ENCODE peak calls at places on chromosomes 11 and 22, in eight cellular contexts. One of them, this sample, is unnamed. For H3K4me1, the result is how much of the 10 kb centered on the place peaks cover.

GRCh38 chr11:116582621-116583020 is 190.2 kb downstream of the BUD13 start:
- DNase-seq in CD8-positive, alpha-beta memory T cell: no peak
- DNase-seq in sigmoid colon: no peak
- DNase-seq in thoracic aorta: no peak
- DNase-seq in breast epithelium: no peak
- DNase-seq in K562: no peak
- DNase-seq in CD8-positive, alpha-beta T cell: no peak
- DNase-seq in colonic mucosa: no peak
- DNase-seq in this sample: no peak

GRCh38 chr22:42365337-42365865 is 66.8 kb downstream of the NFAM1 start:
- DNase-seq in CD8-positive, alpha-beta memory T cell: no peak
- DNase-seq in sigmoid colon: peak
- DNase-seq in thoracic aorta: no peak
- DNase-seq in breast epithelium: no peak
- DNase-seq in K562: no peak
- DNase-seq in CD8-positive, alpha-beta T cell: no peak
- DNase-seq in colonic mucosa: no peak
- DNase-seq in this sample: no peak

GRCh38 chr11:119664063-119664572 is 64.9 kb downstream of the NECTIN1 start:
- DNase-seq in CD8-positive, alpha-beta memory T cell: no peak
- DNase-seq in sigmoid colon: no peak
- DNase-seq in thoracic aorta: no peak
- DNase-seq in breast epithelium: no peak
- DNase-seq in K562: no peak
- DNase-seq in CD8-positive, alpha-beta T cell: no peak
- DNase-seq in colonic mucosa: peak
- DNase-seq in this sample: no peak

GRCh38 chr11:67271548-67272284 is 5.4 kb downstream of the GRK2 start:
- DNase-seq in CD8-positive, alpha-beta memory T cell: peak
- DNase-seq in sigmoid colon: peak
- DNase-seq in thoracic aorta: no peak
- DNase-seq in breast epithelium: no peak
- DNase-seq in K562: no peak
- DNase-seq in CD8-positive, alpha-beta T cell: peak
- DNase-seq in colonic mucosa: no peak
- DNase-seq in this sample: peak

GRCh38 chr11:9662273-9662672 is 1.6 kb upstream of the SWAP70 start:
- DNase-seq in CD8-positive, alpha-beta memory T cell: no peak
- DNase-seq in sigmoid colon: no peak
- DNase-seq in thoracic aorta: no peak
- DNase-seq in breast epithelium: no peak
- DNase-seq in K562: no peak
- DNase-seq in CD8-positive, alpha-beta T cell: no peak
- DNase-seq in colonic mucosa: no peak
- DNase-seq in this sample: no peak

GRCh38 chr11:78000193-78000592 is 5.7 kb upstream of the INTS4 start:
- DNase-seq in CD8-positive, alpha-beta memory T cell: no peak
- DNase-seq in sigmoid colon: no peak
- DNase-seq in thoracic aorta: no peak
- DNase-seq in breast epithelium: peak
- DNase-seq in K562: peak
- DNase-seq in CD8-positive, alpha-beta T cell: peak
- DNase-seq in colonic mucosa: peak
- DNase-seq in this sample: peak

GRCh38 chr11:44680982-44681597 is 45.7 kb upstream of the TSPAN18 start:
- DNase-seq in CD8-positive, alpha-beta memory T cell: peak
- DNase-seq in sigmoid colon: no peak
- DNase-seq in thoracic aorta: no peak
- DNase-seq in breast epithelium: no peak
- DNase-seq in K562: no peak
- DNase-seq in CD8-positive, alpha-beta T cell: peak
- DNase-seq in colonic mucosa: no peak
- DNase-seq in this sample: no peak

GRCh38 chr22:42697542-42698013 is 23.1 kb downstream of the A4GALT start:
- DNase-seq in CD8-positive, alpha-beta memory T cell: no peak
- DNase-seq in sigmoid colon: peak
- DNase-seq in thoracic aorta: peak
- DNase-seq in breast epithelium: peak
- DNase-seq in K562: no peak
- DNase-seq in CD8-positive, alpha-beta T cell: no peak
- DNase-seq in colonic mucosa: peak
- DNase-seq in this sample: no peak

GRCh38 chr11:121416909-121417567 is 35.1 kb upstream of the SORL1 start:
- DNase-seq in CD8-positive, alpha-beta memory T cell: peak
- DNase-seq in sigmoid colon: peak
- DNase-seq in thoracic aorta: peak
- DNase-seq in breast epithelium: peak
- DNase-seq in K562: no peak
- DNase-seq in CD8-positive, alpha-beta T cell: peak
- DNase-seq in colonic mucosa: peak
- DNase-seq in this sample: no peak

GRCh38 chr11:97691061-97691460 is 1301.2 kb downstream of the JRKL start:
- DNase-seq in CD8-positive, alpha-beta memory T cell: no peak
- DNase-seq in sigmoid colon: no peak
- DNase-seq in thoracic aorta: no peak
- DNase-seq in breast epithelium: no peak
- DNase-seq in K562: no peak
- DNase-seq in CD8-positive, alpha-beta T cell: no peak
- DNase-seq in colonic mucosa: no peak
- DNase-seq in this sample: no peak

GRCh38 chr11:24683578-24683977 is 186.7 kb downstream of the LUZP2 start:
- DNase-seq in CD8-positive, alpha-beta memory T cell: no peak
- DNase-seq in sigmoid colon: no peak
- DNase-seq in thoracic aorta: no peak
- DNase-seq in breast epithelium: no peak
- DNase-seq in K562: no peak
- DNase-seq in CD8-positive, alpha-beta T cell: no peak
- DNase-seq in colonic mucosa: no peak
- DNase-seq in this sample: no peak

GRCh38 chr11:89625171-89625570 is 84.9 kb upstream of the TRIM77 start:
- DNase-seq in CD8-positive, alpha-beta memory T cell: no peak
- DNase-seq in sigmoid colon: no peak
- DNase-seq in thoracic aorta: no peak
- DNase-seq in breast epithelium: no peak
- DNase-seq in K562: no peak
- DNase-seq in CD8-positive, alpha-beta T cell: no peak
- DNase-seq in colonic mucosa: no peak
- DNase-seq in this sample: no peak

GRCh38 chr11:104609297-104609696 is 289.0 kb downstream of the CASP12 start:
- DNase-seq in CD8-positive, alpha-beta memory T cell: peak
- DNase-seq in sigmoid colon: no peak
- DNase-seq in thoracic aorta: no peak
- DNase-seq in breast epithelium: no peak
- DNase-seq in K562: no peak
- DNase-seq in CD8-positive, alpha-beta T cell: peak
- DNase-seq in colonic mucosa: peak
- DNase-seq in this sample: peak

GRCh38 chr11:106077609-106078517 is at the start of gene AASDHPPT:
- DNase-seq in CD8-positive, alpha-beta memory T cell: no peak
- DNase-seq in sigmoid colon: no peak
- DNase-seq in thoracic aorta: no peak
- DNase-seq in breast epithelium: no peak
- DNase-seq in K562: peak
- DNase-seq in CD8-positive, alpha-beta T cell: no peak
- DNase-seq in colonic mucosa: peak
- DNase-seq in this sample: no peak

GRCh38 chr11:91966368-91966767 is 258.2 kb upstream of the FAT3 start:
- DNase-seq in CD8-positive, alpha-beta memory T cell: no peak
- DNase-seq in sigmoid colon: no peak
- DNase-seq in thoracic aorta: no peak
- DNase-seq in breast epithelium: no peak
- DNase-seq in K562: no peak
- DNase-seq in CD8-positive, alpha-beta T cell: no peak
- DNase-seq in colonic mucosa: no peak
- DNase-seq in this sample: no peak

GRCh38 chr11:77171254-77171653 is 43.2 kb downstream of the MYO7A start:
- DNase-seq in CD8-positive, alpha-beta memory T cell: no peak
- DNase-seq in sigmoid colon: no peak
- DNase-seq in thoracic aorta: no peak
- DNase-seq in breast epithelium: no peak
- DNase-seq in K562: no peak
- DNase-seq in CD8-positive, alpha-beta T cell: no peak
- DNase-seq in colonic mucosa: no peak
- DNase-seq in this sample: no peak

GRCh38 chr11:96207459-96208449 is 135.2 kb downstream of the MAML2 start:
- DNase-seq in CD8-positive, alpha-beta memory T cell: no peak
- DNase-seq in sigmoid colon: no peak
- DNase-seq in thoracic aorta: no peak
- DNase-seq in breast epithelium: no peak
- DNase-seq in K562: no peak
- DNase-seq in CD8-positive, alpha-beta T cell: peak
- DNase-seq in colonic mucosa: peak
- DNase-seq in this sample: no peak

GRCh38 chr11:96215094-96215782 is 127.8 kb downstream of the MAML2 start:
- DNase-seq in CD8-positive, alpha-beta memory T cell: no peak
- DNase-seq in sigmoid colon: no peak
- DNase-seq in thoracic aorta: no peak
- DNase-seq in breast epithelium: no peak
- DNase-seq in K562: no peak
- DNase-seq in CD8-positive, alpha-beta T cell: peak
- DNase-seq in colonic mucosa: peak
- DNase-seq in this sample: peak

GRCh38 chr11:96214745-96215093 is 128.3 kb downstream of the MAML2 start:
- DNase-seq in CD8-positive, alpha-beta memory T cell: no peak
- DNase-seq in sigmoid colon: no peak
- DNase-seq in thoracic aorta: no peak
- DNase-seq in breast epithelium: no peak
- DNase-seq in K562: no peak
- DNase-seq in CD8-positive, alpha-beta T cell: no peak
- DNase-seq in colonic mucosa: no peak
- DNase-seq in this sample: no peak

GRCh38 chr11:96213500-96213899 is 129.5 kb downstream of the MAML2 start:
- DNase-seq in CD8-positive, alpha-beta memory T cell: no peak
- DNase-seq in sigmoid colon: no peak
- DNase-seq in thoracic aorta: no peak
- DNase-seq in breast epithelium: no peak
- DNase-seq in K562: peak
- DNase-seq in CD8-positive, alpha-beta T cell: no peak
- DNase-seq in colonic mucosa: no peak
- DNase-seq in this sample: no peak

GRCh38 chr11:96211433-96211832 is 131.6 kb downstream of the MAML2 start:
- DNase-seq in CD8-positive, alpha-beta memory T cell: no peak
- DNase-seq in sigmoid colon: no peak
- DNase-seq in thoracic aorta: no peak
- DNase-seq in breast epithelium: no peak
- DNase-seq in K562: no peak
- DNase-seq in CD8-positive, alpha-beta T cell: no peak
- DNase-seq in colonic mucosa: no peak
- DNase-seq in this sample: no peak
- H3K4me1 ChIP-seq in CD8-positive, alpha-beta memory T cell: half or more
- H3K4me1 ChIP-seq in sigmoid colon: under half
- H3K4me1 ChIP-seq in thoracic aorta: under half
- H3K4me1 ChIP-seq in breast epithelium: under half
- H3K4me1 ChIP-seq in K562: half or more
- H3K4me1 ChIP-seq in CD8-positive, alpha-beta T cell: half or more
- H3K4me1 ChIP-seq in colonic mucosa: under half
- H3K4me1 ChIP-seq in this sample: half or more

DNA sequence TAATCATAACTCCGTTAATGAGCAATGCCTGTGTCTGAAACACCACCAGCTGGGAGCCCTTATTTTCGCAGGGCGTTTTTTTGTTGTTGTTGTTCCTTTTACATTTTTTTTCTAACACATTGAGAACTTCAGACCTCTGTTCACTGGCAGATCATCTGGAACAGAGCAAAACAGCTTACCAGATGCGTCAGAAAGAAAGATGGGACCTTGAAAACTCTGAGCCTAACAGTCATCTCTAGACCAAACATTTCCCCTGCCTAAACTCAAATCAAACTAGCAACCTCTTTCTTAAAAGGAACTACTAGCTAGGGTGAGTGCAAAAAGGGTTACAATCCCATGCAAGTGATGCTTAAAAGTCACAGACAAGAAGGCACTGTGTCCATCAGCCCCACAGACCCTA is 93.2 kb downstream of the PLEKHA7 start:
- DNase-seq in CD8-positive, alpha-beta memory T cell: no peak
- DNase-seq in sigmoid colon: no peak
- DNase-seq in thoracic aorta: no peak
- DNase-seq in breast epithelium: no peak
- DNase-seq in K562: no peak
- DNase-seq in CD8-positive, alpha-beta T cell: no peak
- DNase-seq in colonic mucosa: no peak
- DNase-seq in this sample: no peak
- H3K4me3 ChIP-seq in CD8-positive, alpha-beta memory T cell: no peak
- H3K4me3 ChIP-seq in sigmoid colon: no peak
- H3K4me3 ChIP-seq in thoracic aorta: no peak
- H3K4me3 ChIP-seq in breast epithelium: no peak
- H3K4me3 ChIP-seq in K562: no peak
- H3K4me3 ChIP-seq in CD8-positive, alpha-beta T cell: no peak
- H3K4me3 ChIP-seq in colonic mucosa: no peak
- H3K4me3 ChIP-seq in this sample: no peak

DNA sequence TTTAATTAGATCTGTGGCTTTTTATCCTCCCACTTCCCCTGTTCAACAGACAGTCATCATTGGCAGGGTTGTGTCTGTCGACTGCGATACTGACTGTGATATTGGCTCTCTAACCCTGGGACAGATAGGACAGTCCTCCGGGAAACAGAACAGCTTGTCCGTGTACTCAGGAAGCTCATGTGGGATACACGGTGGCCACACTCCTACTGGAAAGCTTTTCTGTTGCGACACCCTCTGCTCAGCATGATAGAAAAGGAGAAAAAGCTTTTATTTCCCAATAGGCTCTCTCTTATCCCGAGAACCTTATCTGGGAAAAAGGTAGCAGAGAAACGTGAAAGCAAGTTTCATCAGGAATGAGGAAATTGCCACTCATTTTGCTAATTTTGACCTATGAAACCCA is 60.4 kb upstream of the HSPA8 start:
- DNase-seq in CD8-positive, alpha-beta memory T cell: no peak
- DNase-seq in sigmoid colon: peak
- DNase-seq in thoracic aorta: no peak
- DNase-seq in breast epithelium: peak
- DNase-seq in K562: no peak
- DNase-seq in CD8-positive, alpha-beta T cell: no peak
- DNase-seq in colonic mucosa: no peak
- DNase-seq in this sample: no peak
- H3K4me1 ChIP-seq in CD8-positive, alpha-beta memory T cell: under half
- H3K4me1 ChIP-seq in sigmoid colon: under half
- H3K4me1 ChIP-seq in thoracic aorta: under half
- H3K4me1 ChIP-seq in breast epithelium: under half
- H3K4me1 ChIP-seq in K562: under half
- H3K4me1 ChIP-seq in CD8-positive, alpha-beta T cell: under half
- H3K4me1 ChIP-seq in colonic mucosa: under half
- H3K4me1 ChIP-seq in this sample: under half

DNA sequence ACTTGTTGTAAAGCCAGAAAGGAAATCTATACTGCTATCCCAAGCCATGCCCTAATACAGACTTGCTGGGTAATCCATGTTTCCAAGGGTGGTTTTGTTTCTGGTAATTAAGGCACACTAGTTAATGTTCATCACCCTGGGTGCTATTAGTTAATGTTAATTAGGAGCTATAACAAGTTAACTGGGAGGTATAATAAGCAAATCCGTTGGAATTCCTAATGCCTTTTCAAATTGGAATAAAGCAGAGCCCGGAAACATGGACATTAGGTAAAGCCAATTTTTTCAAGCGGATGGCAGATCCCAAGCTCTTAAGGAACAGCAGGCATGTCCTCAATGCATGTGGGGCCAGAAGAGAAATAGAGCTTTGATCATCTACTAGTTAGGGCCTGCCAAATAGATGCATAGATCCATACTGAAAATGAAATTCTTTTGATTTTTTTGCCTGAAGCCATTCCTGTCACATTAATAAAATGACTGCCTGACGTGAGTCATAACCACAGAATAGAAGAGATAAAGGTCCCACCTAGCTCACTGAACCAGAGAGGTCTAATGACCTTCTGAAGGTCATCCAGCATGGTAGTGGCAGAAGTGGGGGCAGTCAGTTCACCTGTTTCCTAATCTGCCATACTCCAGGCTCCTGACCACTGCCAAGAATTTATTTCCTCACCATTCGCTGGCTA is 28.5 kb upstream of the CCDC34 start:
- DNase-seq in CD8-positive, alpha-beta memory T cell: no peak
- DNase-seq in sigmoid colon: no peak
- DNase-seq in thoracic aorta: no peak
- DNase-seq in breast epithelium: no peak
- DNase-seq in K562: peak
- DNase-seq in CD8-positive, alpha-beta T cell: no peak
- DNase-seq in colonic mucosa: no peak
- DNase-seq in this sample: no peak
- H3K4me3 ChIP-seq in CD8-positive, alpha-beta memory T cell: no peak
- H3K4me3 ChIP-seq in sigmoid colon: no peak
- H3K4me3 ChIP-seq in thoracic aorta: no peak
- H3K4me3 ChIP-seq in breast epithelium: no peak
- H3K4me3 ChIP-seq in K562: no peak
- H3K4me3 ChIP-seq in CD8-positive, alpha-beta T cell: no peak
- H3K4me3 ChIP-seq in colonic mucosa: no peak
- H3K4me3 ChIP-seq in this sample: no peak

This sample was measured in CD4-positive, CD25-positive, alpha-beta regulatory T cell.